ENCODE peak calls at places on chromosomes 11 and 22, in ten cellular contexts. U, G, N, B, H, Q, V, I, A and K are unnamed samples.

GRCh38 chr11:117629146-117629545 is 167.9 kb downstream of the DSCAML1 start:
- DNase-seq in I (no peak), U (no peak), N (no peak), H (no peak), V (no peak), B (no peak), G (no peak), A (no peak), Q (no peak), K (no peak)

GRCh38 chr11:47071341-47071740 is 105.3 kb downstream of the ARFGAP2 start:
- DNase-seq in H (no peak), A (no peak), Q (no peak), G (no peak), B (no peak), N (no peak), U (no peak), I (no peak), V (no peak), K (no peak)

GRCh38 chr11:93054881-93055280 is 85.4 kb downstream of the MTNR1B start:
- DNase-seq in A (peak; percentile 95), V (no peak), B (no peak), Q (peak; percentile 92), U (no peak), N (peak; percentile 91), G (no peak), I (no peak), H (peak; percentile 75), K (peak; percentile 6)

GRCh38 chr11:19703211-19703610 is 9.4 kb upstream of the NAV2 start:
- DNase-seq in I (no peak), G (no peak), A (peak; percentile 12), U (no peak), V (no peak), Q (no peak), B (no peak), H (peak; percentile 22), N (no peak), K (no peak)

GRCh38 chr22:50325444-50326224 is 1.2 kb downstream of the DENND6B start:
- DNase-seq in G (no peak), B (no peak), I (no peak), V (no peak), U (no peak), Q (no peak), H (no peak), N (no peak), A (no peak), K (no peak)

GRCh38 chr11:128904872-128905344 is 13.8 kb downstream of the KCNJ5 start:
- DNase-seq in A (peak; percentile 69), H (peak; percentile 41), N (no peak), U (no peak), Q (no peak), I (no peak), V (peak; percentile 47), G (no peak), B (no peak), K (no peak)

GRCh38 chr22:23495614-23496444 is 84.3 kb downstream of the IGLL1 start:
- DNase-seq in H (no peak), I (no peak), V (no peak), Q (no peak), U (no peak), B (no peak), G (no peak), N (no peak), A (no peak), K (no peak)

GRCh38 chr11:76400967-76401366 is 19.8 kb downstream of the GVQW3 start:
- DNase-seq in H (no peak), V (no peak), B (no peak), I (no peak), A (no peak), U (no peak), Q (no peak), G (no peak), N (no peak), K (no peak)

GRCh38 chr22:17120281-17120680 is 879 bp downstream of the TMEM121B start:
- DNase-seq in N (no peak), A (peak; percentile 28), I (no peak), B (no peak), U (no peak), Q (no peak), H (peak; percentile 81), V (peak; percentile 38), G (peak; percentile 46), K (no peak)

GRCh38 chr11:126163779-126164178 is 47.7 kb downstream of the RPUSD4 start:
- DNase-seq in U (no peak), V (no peak), A (no peak), G (no peak), N (no peak), Q (no peak), B (no peak), I (no peak), H (no peak), K (no peak)

GRCh38 chr11:104764718-104765045 is 133.6 kb downstream of the CASP12 start:
- DNase-seq in Q (no peak), H (no peak), A (no peak), I (no peak), U (no peak), V (no peak), N (no peak), G (no peak), B (no peak), K (no peak)

GRCh38 chr11:86888164-86888977 is 66.8 kb downstream of the FZD4 start:
- DNase-seq in B (no peak), Q (peak; percentile 54), G (no peak), V (no peak), A (peak; percentile 53), I (no peak), U (no peak), N (peak; percentile 71), H (peak; percentile 29), K (no peak)

GRCh38 chr11:65639623-65640482 is 2.0 kb downstream of the SIPA1 start:
- DNase-seq in B (peak; percentile 37), N (no peak), G (peak; percentile 52), V (peak; percentile 98), I (no peak), U (no peak), Q (no peak), A (no peak), H (no peak), K (no peak)

GRCh38 chr11:43360361-43361032 is 1.8 kb downstream of the TTC17 start:
- DNase-seq in U (no peak), B (no peak), H (no peak), G (no peak), Q (no peak), V (no peak), I (no peak), N (no peak), A (peak; percentile 16), K (no peak)

GRCh38 chr11:9803685-9804413 is 140.0 kb downstream of the SWAP70 start:
- DNase-seq in H (no peak), I (no peak), N (no peak), V (no peak), G (no peak), U (no peak), Q (no peak), B (no peak), A (no peak), K (no peak)

GRCh38 chr22:48354082-48354481 is 1473.6 kb downstream of the BRD1 start:
- DNase-seq in Q (no peak), U (no peak), V (no peak), A (no peak), H (no peak), G (no peak), N (no peak), B (no peak), I (no peak), K (no peak)

GRCh38 chr11:113519989-113520613 is 44.9 kb upstream of the DRD2 start:
- DNase-seq in I (peak; percentile 16), G (no peak), Q (no peak), A (peak; percentile 78), H (no peak), B (no peak), V (no peak), N (no peak), U (no peak), K (no peak)

GRCh38 chr11:78460468-78460867 is 42.8 kb upstream of the GAB2 start:
- DNase-seq in U (no peak), A (peak; percentile 1), B (no peak), V (no peak), Q (no peak), G (no peak), N (no peak), H (peak; percentile 62), I (no peak), K (no peak)

GRCh38 chr11:12086271-12087074 is 23.9 kb upstream of the MICAL2 start:
- DNase-seq in G (no peak), H (peak; percentile 67), Q (peak; percentile 96), U (no peak), N (peak; percentile 89), A (peak; percentile 96), B (no peak), I (no peak), V (no peak), K (no peak)

GRCh38 chr22:41848468-41848867 is 15.6 kb downstream of the SREBF2 start:
- DNase-seq in Q (no peak), H (no peak), G (no peak), B (no peak), I (no peak), V (no peak), U (no peak), N (no peak), A (no peak), K (no peak)